ENCODE peak calls at places on chromosomes 16 and 17, in six cellular contexts. J is neuronal stem cell, S is H1, D is H9, Q is mesenchymal stem cell, B is trophoblast cell. O is an unnamed sample.

GRCh38 chr16:6602401-6602800 is 730.2 kb upstream of the RBFOX1 start:
- DNase-seq in J (no peak), S (no peak), D (no peak), Q (no peak), B (no peak), O (no peak)

GRCh38 chr17:72602517-72603345 is 481.9 kb downstream of the SOX9 start:
- DNase-seq in J (peak; percentile 39), S (peak; percentile 53), D (peak; percentile 87), Q (no peak), B (peak; percentile 13), O (peak; percentile 73)

GRCh38 chr17:41540921-41541625 is 13.0 kb upstream of the KRT19 start:
- DNase-seq in J (no peak), S (no peak), D (no peak), Q (no peak), B (no peak), O (peak; percentile 32)

GRCh38 chr17:64171041-64171440 is 41.1 kb upstream of the ERN1 start:
- DNase-seq in J (no peak), S (no peak), D (no peak), Q (no peak), B (no peak), O (no peak)

GRCh38 chr17:59650642-59651041 is 30.9 kb downstream of the CLTC start:
- DNase-seq in J (no peak), S (no peak), D (no peak), Q (no peak), B (no peak), O (no peak)

GRCh38 chr17:2174471-2175293 is 119.8 kb downstream of the HIC1 start:
- DNase-seq in J (no peak), S (no peak), D (no peak), Q (peak; percentile 99), B (no peak), O (peak; percentile 99)

GRCh38 chr17:76266244-76266938 is 1.2 kb downstream of the UBALD2 start:
- DNase-seq in J (no peak), S (no peak), D (no peak), Q (peak; percentile 58), B (peak; percentile 33), O (peak; percentile 30)

GRCh38 chr16:7013990-7014389 is 318.7 kb upstream of the RBFOX1 start:
- DNase-seq in J (peak; percentile 57), S (no peak), D (no peak), Q (no peak), B (peak; percentile 64), O (peak; percentile 5)

GRCh38 chr16:30350134-30350871 is 4.8 kb downstream of the CD2BP2 start:
- DNase-seq in J (no peak), S (no peak), D (no peak), Q (peak; percentile 27), B (no peak), O (no peak)

GRCh38 chr16:75566889-75567255 is 693 bp downstream of the GABARAPL2 start:
- DNase-seq in J (no peak), S (peak; percentile 57), D (no peak), Q (peak; percentile 20), B (peak; percentile 12), O (no peak)

GRCh38 chr17:45256114-45256966 is 5.6 kb downstream of the SPATA32 start:
- DNase-seq in J (no peak), S (no peak), D (peak; percentile 60), Q (no peak), B (no peak), O (no peak)

GRCh38 chr17:60390881-60391418 is 983 bp downstream of the USP32 start:
- DNase-seq in J (peak; percentile 23), S (no peak), D (no peak), Q (peak; percentile 76), B (peak; percentile 26), O (peak; percentile 33)

GRCh38 chr17:35342207-35342744 is 31.1 kb downstream of the SLFN11 start:
- DNase-seq in J (no peak), S (no peak), D (no peak), Q (no peak), B (no peak), O (no peak)

GRCh38 chr17:2302740-2303277 is 776 bp downstream of the SMG6 start:
- DNase-seq in J (no peak), S (no peak), D (no peak), Q (no peak), B (peak; percentile 29), O (peak; percentile 6)

GRCh38 chr17:48030531-48030930 is 7.1 kb downstream of the COPZ2 start:
- DNase-seq in J (no peak), S (no peak), D (no peak), Q (no peak), B (no peak), O (no peak)

GRCh38 chr17:70107441-70107840 is 32.4 kb downstream of the KCNJ16 start:
- DNase-seq in J (no peak), S (no peak), D (no peak), Q (no peak), B (peak; percentile 69), O (no peak)

GRCh38 chr17:16477255-16477654 is 14.7 kb downstream of the LRRC75A start:
- DNase-seq in J (no peak), S (no peak), D (peak; percentile 79), Q (peak; percentile 87), B (peak; percentile 39), O (peak; percentile 89)

DNA sequence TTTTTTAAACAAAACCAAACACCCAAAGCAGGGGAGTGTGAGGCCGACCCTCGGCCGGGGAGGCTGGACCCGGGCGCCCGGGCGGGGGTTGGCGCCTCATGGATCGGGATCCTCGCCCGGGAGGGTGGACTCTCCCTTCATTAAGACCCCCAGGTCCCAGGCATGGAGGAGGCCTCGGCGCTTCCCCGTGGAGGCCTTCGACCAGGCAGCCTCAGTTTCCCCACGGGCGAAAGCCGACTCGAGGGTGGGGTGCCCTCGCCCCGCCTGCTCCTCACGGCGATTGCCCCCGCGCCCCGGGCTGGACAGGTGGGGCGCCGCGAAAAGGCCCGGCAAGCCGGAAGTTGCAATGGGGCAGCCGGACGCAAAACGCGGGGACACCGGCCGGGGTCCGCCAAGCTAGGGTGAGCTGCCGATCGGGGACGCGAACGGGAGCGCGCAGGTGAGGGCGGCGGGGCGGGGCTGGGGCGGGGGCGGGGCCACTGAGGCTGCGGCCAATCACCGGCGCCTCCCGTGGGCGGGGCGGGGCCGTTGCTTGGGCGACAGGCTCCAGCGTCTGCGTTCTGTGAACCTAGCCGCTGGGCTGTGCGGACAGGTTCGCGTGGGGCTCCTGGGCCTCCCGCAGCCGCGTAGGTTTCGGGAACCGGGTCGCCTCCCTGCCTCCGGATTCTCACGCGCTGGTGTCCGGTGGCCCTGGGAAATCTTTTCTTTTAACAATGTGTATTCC is 6.0 kb upstream of the ZNF205 start:
- DNase-seq in J (peak; percentile 89), S (peak; percentile 97), D (peak; percentile 97), Q (peak; percentile 85), B (peak; percentile 93), O (peak; percentile 89)
- H4K8ac ChIP-seq in J (no peak overlapping the region), S (peak overlapping the region; percentile 97), D (no peak overlapping the region), Q (peak overlapping the region; percentile 97), B (peak overlapping the region; percentile 99), O (peak overlapping the region; percentile 95)

GRCh38 chr16:50182441-50182840 is 29.3 kb downstream of the TENT4B start:
- DNase-seq in J (no peak), S (no peak), D (no peak), Q (no peak), B (no peak), O (no peak)

GRCh38 chr16:50188619-50189136 is 35.6 kb downstream of the TENT4B start:
- DNase-seq in J (no peak), S (no peak), D (no peak), Q (no peak), B (peak; percentile 88), O (no peak)

GRCh38 chr16:50185005-50185505 is 31.9 kb downstream of the TENT4B start:
- DNase-seq in J (no peak), S (no peak), D (no peak), Q (no peak), B (peak; percentile 58), O (peak; percentile 75)

GRCh38 chr16:50178397-50179018 is 25.4 kb downstream of the TENT4B start:
- DNase-seq in J (no peak), S (no peak), D (no peak), Q (no peak), B (no peak), O (no peak)

GRCh38 chr16:50183316-50183715 is 30.2 kb downstream of the TENT4B start:
- DNase-seq in J (no peak), S (no peak), D (no peak), Q (peak; percentile 36), B (peak; percentile 60), O (peak; percentile 78)
- H3K4ac ChIP-seq in J (no peak overlapping the region), S (no peak overlapping the region), D (no peak overlapping the region), Q (no peak overlapping the region), B (no peak overlapping the region), O (no peak overlapping the region)

DNA sequence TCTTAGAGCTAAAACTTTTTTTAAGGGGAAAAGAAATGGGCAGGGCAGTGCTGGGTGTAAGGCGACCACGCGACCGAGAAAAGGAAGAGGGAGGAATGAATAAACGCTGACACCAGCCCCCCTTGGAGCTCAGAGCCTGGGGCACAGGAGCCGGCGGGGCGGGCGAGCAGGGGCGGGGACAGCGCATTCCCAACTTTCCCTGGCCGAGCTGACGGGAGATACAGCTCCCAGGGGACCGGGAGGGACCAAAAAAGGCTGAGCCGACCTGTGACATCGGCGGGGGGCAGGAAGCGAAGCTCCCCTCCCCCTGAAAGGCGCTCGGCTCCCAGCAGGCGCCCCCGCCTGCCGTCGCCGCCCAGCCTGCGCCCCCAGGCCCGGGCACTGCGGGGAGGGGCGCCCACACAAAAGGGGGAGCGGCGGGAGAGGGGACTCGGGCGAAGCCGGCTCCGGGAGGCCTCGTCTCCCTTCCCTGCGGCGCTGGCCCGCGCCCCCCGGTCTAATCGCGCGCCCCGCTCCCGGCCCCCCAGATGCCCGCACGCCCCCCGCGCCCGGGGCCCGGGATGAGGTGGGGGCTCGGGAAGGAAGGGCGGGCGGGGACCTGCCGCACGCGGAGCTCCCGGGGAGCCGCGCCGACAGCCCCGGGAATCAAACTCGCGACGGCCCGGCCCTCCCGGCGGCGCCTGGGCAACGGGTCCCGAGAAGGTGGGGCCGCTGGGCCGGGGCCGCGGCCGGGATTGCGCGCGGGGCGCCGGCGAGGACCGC is 610 bp downstream of the CUEDC1 start:
- DNase-seq in J (peak; percentile 62), S (peak; percentile 73), D (peak; percentile 86), Q (peak; percentile 74), B (peak; percentile 16), O (peak; percentile 46)
- H4K8ac ChIP-seq in J (no peak overlapping the region), S (no peak overlapping the region), D (no peak overlapping the region), Q (peak overlapping the region; percentile 77), B (peak overlapping the region; percentile 70), O (peak overlapping the region; percentile 82)

GRCh38 chr17:81397314-81398169 is 2.3 kb downstream of the BAHCC1 start:
- DNase-seq in J (peak; percentile 94), S (peak; percentile 84), D (peak; percentile 88), Q (peak; percentile 81), B (peak; percentile 45), O (peak; percentile 62)

GRCh38 chr17:81396722-81397313 is 1.6 kb downstream of the BAHCC1 start:
- DNase-seq in J (no peak), S (peak; percentile 85), D (peak; percentile 87), Q (peak; percentile 63), B (peak; percentile 68), O (no peak)

GRCh38 chr17:81394831-81395599 is at the start of gene BAHCC1:
- DNase-seq in J (peak; percentile 99), S (peak; percentile 97), D (peak; percentile 100), Q (peak; percentile 100), B (peak; percentile 99), O (peak; percentile 100)

GRCh38 chr17:81395600-81396277 is 482 bp downstream of the BAHCC1 start:
- DNase-seq in J (no peak), S (no peak), D (no peak), Q (no peak), B (no peak), O (no peak)

DNA sequence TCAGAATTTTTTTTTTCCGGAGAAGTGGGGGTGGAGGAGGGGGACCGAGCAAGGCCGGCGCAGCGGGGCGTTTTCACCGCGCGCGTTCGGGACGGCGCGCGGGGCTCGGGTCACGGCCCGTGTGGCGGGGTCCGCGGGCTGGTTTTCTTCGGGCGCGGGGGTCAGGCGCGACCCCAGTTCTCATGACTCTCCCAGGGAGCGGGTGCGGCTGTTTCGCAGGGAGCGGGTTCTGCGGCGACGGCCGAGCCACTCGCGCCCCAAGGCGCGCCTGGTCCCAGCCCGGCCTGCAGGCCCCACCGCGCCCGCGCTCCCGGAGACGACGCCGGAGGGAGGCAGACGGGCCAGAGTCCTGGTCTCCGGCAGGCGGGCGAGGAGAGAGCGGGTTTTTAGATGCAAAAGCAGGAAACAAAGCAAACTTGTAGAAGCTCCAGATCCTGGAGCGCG is 1.0 kb downstream of the BAHCC1 start:
- DNase-seq in J (no peak), S (no peak), D (no peak), Q (no peak), B (no peak), O (no peak)
- H3K4ac ChIP-seq in J (no peak overlapping the region), S (no peak overlapping the region), D (no peak overlapping the region), Q (peak overlapping the region; percentile 100), B (peak overlapping the region; percentile 50), O (peak overlapping the region; percentile 72)